ENCODE peak calls at places on chromosome 11, in nine cellular contexts. One of them, this sample, is unnamed.

GRCh38 chr11:86469491-86470388 is 95.1 kb downstream of the CCDC81 start:
- DNase-seq in CD4-positive, CD25-positive, alpha-beta regulatory T cell: no peak
- DNase-seq in GM23248: no peak
- DNase-seq in CD8-positive, alpha-beta T cell: no peak
- DNase-seq in PC-9: peak; percentile 88
- DNase-seq in colonic mucosa: no peak
- DNase-seq in body of pancreas: no peak
- DNase-seq in ovary: peak; percentile 39
- DNase-seq in esophagus muscularis mucosa: no peak
- DNase-seq in this sample: no peak

GRCh38 chr11:7573558-7574296 is 59.9 kb downstream of the PPFIBP2 start:
- DNase-seq in CD4-positive, CD25-positive, alpha-beta regulatory T cell: no peak
- DNase-seq in GM23248: no peak
- DNase-seq in CD8-positive, alpha-beta T cell: no peak
- DNase-seq in PC-9: peak; percentile 56
- DNase-seq in colonic mucosa: peak; percentile 86
- DNase-seq in body of pancreas: peak; percentile 9
- DNase-seq in ovary: no peak
- DNase-seq in esophagus muscularis mucosa: no peak
- DNase-seq in this sample: no peak

GRCh38 chr11:65435330-65435931 is 12.8 kb downstream of the NEAT1 start:
- DNase-seq in CD4-positive, CD25-positive, alpha-beta regulatory T cell: no peak
- DNase-seq in GM23248: peak; percentile 39
- DNase-seq in CD8-positive, alpha-beta T cell: no peak
- DNase-seq in PC-9: no peak
- DNase-seq in colonic mucosa: no peak
- DNase-seq in body of pancreas: no peak
- DNase-seq in ovary: peak; percentile 27
- DNase-seq in esophagus muscularis mucosa: no peak
- DNase-seq in this sample: no peak

GRCh38 chr11:114031599-114032320 is 27.8 kb upstream of the ZBTB16 start:
- DNase-seq in CD4-positive, CD25-positive, alpha-beta regulatory T cell: no peak
- DNase-seq in GM23248: no peak
- DNase-seq in CD8-positive, alpha-beta T cell: no peak
- DNase-seq in PC-9: no peak
- DNase-seq in colonic mucosa: no peak
- DNase-seq in body of pancreas: no peak
- DNase-seq in ovary: no peak
- DNase-seq in esophagus muscularis mucosa: no peak
- DNase-seq in this sample: no peak

GRCh38 chr11:74680035-74680671 is 51.1 kb downstream of the CHRDL2 start:
- DNase-seq in CD4-positive, CD25-positive, alpha-beta regulatory T cell: no peak
- DNase-seq in GM23248: no peak
- DNase-seq in CD8-positive, alpha-beta T cell: no peak
- DNase-seq in PC-9: no peak
- DNase-seq in colonic mucosa: no peak
- DNase-seq in body of pancreas: no peak
- DNase-seq in ovary: peak; percentile 8
- DNase-seq in esophagus muscularis mucosa: no peak
- DNase-seq in this sample: no peak

GRCh38 chr11:2747236-2748015 is 47.6 kb upstream of the KCNQ1OT1 start:
- DNase-seq in CD4-positive, CD25-positive, alpha-beta regulatory T cell: no peak
- DNase-seq in GM23248: no peak
- DNase-seq in CD8-positive, alpha-beta T cell: no peak
- DNase-seq in PC-9: no peak
- DNase-seq in colonic mucosa: no peak
- DNase-seq in body of pancreas: peak; percentile 3
- DNase-seq in ovary: no peak
- DNase-seq in esophagus muscularis mucosa: no peak
- DNase-seq in this sample: no peak

GRCh38 chr11:73510877-73511276 is 87.0 kb downstream of the FAM168A start:
- DNase-seq in CD4-positive, CD25-positive, alpha-beta regulatory T cell: no peak
- DNase-seq in GM23248: no peak
- DNase-seq in CD8-positive, alpha-beta T cell: no peak
- DNase-seq in PC-9: no peak
- DNase-seq in colonic mucosa: no peak
- DNase-seq in body of pancreas: no peak
- DNase-seq in ovary: no peak
- DNase-seq in esophagus muscularis mucosa: no peak
- DNase-seq in this sample: no peak

GRCh38 chr11:128620306-128621175 is 33.2 kb upstream of the ETS1 start:
- DNase-seq in CD4-positive, CD25-positive, alpha-beta regulatory T cell: no peak
- DNase-seq in GM23248: peak; percentile 35
- DNase-seq in CD8-positive, alpha-beta T cell: no peak
- DNase-seq in PC-9: no peak
- DNase-seq in colonic mucosa: no peak
- DNase-seq in body of pancreas: no peak
- DNase-seq in ovary: no peak
- DNase-seq in esophagus muscularis mucosa: no peak
- DNase-seq in this sample: no peak

GRCh38 chr11:14698771-14699170 is 55.2 kb downstream of the PDE3B start:
- DNase-seq in CD4-positive, CD25-positive, alpha-beta regulatory T cell: no peak
- DNase-seq in GM23248: no peak
- DNase-seq in CD8-positive, alpha-beta T cell: no peak
- DNase-seq in PC-9: no peak
- DNase-seq in colonic mucosa: no peak
- DNase-seq in body of pancreas: no peak
- DNase-seq in ovary: no peak
- DNase-seq in esophagus muscularis mucosa: no peak
- DNase-seq in this sample: no peak

GRCh38 chr11:43269229-43269928 is 42.4 kb upstream of the API5 start:
- DNase-seq in CD4-positive, CD25-positive, alpha-beta regulatory T cell: no peak
- DNase-seq in GM23248: no peak
- DNase-seq in CD8-positive, alpha-beta T cell: no peak
- DNase-seq in PC-9: no peak
- DNase-seq in colonic mucosa: no peak
- DNase-seq in body of pancreas: no peak
- DNase-seq in ovary: no peak
- DNase-seq in esophagus muscularis mucosa: no peak
- DNase-seq in this sample: no peak

GRCh38 chr11:47858169-47858543 is 10.0 kb upstream of the NUP160 start:
- DNase-seq in CD4-positive, CD25-positive, alpha-beta regulatory T cell: no peak
- DNase-seq in GM23248: peak; percentile 96
- DNase-seq in CD8-positive, alpha-beta T cell: no peak
- DNase-seq in PC-9: no peak
- DNase-seq in colonic mucosa: no peak
- DNase-seq in body of pancreas: no peak
- DNase-seq in ovary: no peak
- DNase-seq in esophagus muscularis mucosa: no peak
- DNase-seq in this sample: no peak

GRCh38 chr11:24575392-24575791 is 78.5 kb downstream of the LUZP2 start:
- DNase-seq in CD4-positive, CD25-positive, alpha-beta regulatory T cell: no peak
- DNase-seq in GM23248: peak; percentile 3
- DNase-seq in CD8-positive, alpha-beta T cell: no peak
- DNase-seq in PC-9: peak; percentile 36
- DNase-seq in colonic mucosa: no peak
- DNase-seq in body of pancreas: no peak
- DNase-seq in ovary: no peak
- DNase-seq in esophagus muscularis mucosa: no peak
- DNase-seq in this sample: no peak

GRCh38 chr11:109033627-109034340 is 368.9 kb downstream of the DDX10 start:
- DNase-seq in CD4-positive, CD25-positive, alpha-beta regulatory T cell: no peak
- DNase-seq in GM23248: peak; percentile 98
- DNase-seq in CD8-positive, alpha-beta T cell: no peak
- DNase-seq in PC-9: no peak
- DNase-seq in colonic mucosa: no peak
- DNase-seq in body of pancreas: no peak
- DNase-seq in ovary: no peak
- DNase-seq in esophagus muscularis mucosa: peak; percentile 17
- DNase-seq in this sample: no peak

GRCh38 chr11:18853086-18853720 is 61.6 kb upstream of the PTPN5 start:
- DNase-seq in CD4-positive, CD25-positive, alpha-beta regulatory T cell: no peak
- DNase-seq in GM23248: peak; percentile 36
- DNase-seq in CD8-positive, alpha-beta T cell: no peak
- DNase-seq in PC-9: peak; percentile 62
- DNase-seq in colonic mucosa: no peak
- DNase-seq in body of pancreas: peak; percentile 22
- DNase-seq in ovary: no peak
- DNase-seq in esophagus muscularis mucosa: no peak
- DNase-seq in this sample: no peak

GRCh38 chr11:6911946-6912345 is 8.9 kb upstream of the OR2D3 start:
- DNase-seq in CD4-positive, CD25-positive, alpha-beta regulatory T cell: no peak
- DNase-seq in GM23248: peak; percentile 44
- DNase-seq in CD8-positive, alpha-beta T cell: no peak
- DNase-seq in PC-9: peak; percentile 36
- DNase-seq in colonic mucosa: no peak
- DNase-seq in body of pancreas: peak; percentile 30
- DNase-seq in ovary: no peak
- DNase-seq in esophagus muscularis mucosa: no peak
- DNase-seq in this sample: no peak

GRCh38 chr11:32905028-32905667 is 12.5 kb downstream of the QSER1 start:
- DNase-seq in CD4-positive, CD25-positive, alpha-beta regulatory T cell: no peak
- DNase-seq in GM23248: peak; percentile 5
- DNase-seq in CD8-positive, alpha-beta T cell: no peak
- DNase-seq in PC-9: no peak
- DNase-seq in colonic mucosa: no peak
- DNase-seq in body of pancreas: no peak
- DNase-seq in ovary: no peak
- DNase-seq in esophagus muscularis mucosa: no peak
- DNase-seq in this sample: no peak

GRCh38 chr11:67238894-67239794 is 27.1 kb upstream of the GRK2 start:
- DNase-seq in CD4-positive, CD25-positive, alpha-beta regulatory T cell: no peak
- DNase-seq in GM23248: peak; percentile 42
- DNase-seq in CD8-positive, alpha-beta T cell: no peak
- DNase-seq in PC-9: no peak
- DNase-seq in colonic mucosa: no peak
- DNase-seq in body of pancreas: no peak
- DNase-seq in ovary: no peak
- DNase-seq in esophagus muscularis mucosa: no peak
- DNase-seq in this sample: no peak

GRCh38 chr11:110311783-110312578 is 15.6 kb upstream of the RDX start:
- DNase-seq in CD4-positive, CD25-positive, alpha-beta regulatory T cell: no peak
- DNase-seq in GM23248: peak; percentile 65
- DNase-seq in CD8-positive, alpha-beta T cell: no peak
- DNase-seq in PC-9: peak; percentile 83
- DNase-seq in colonic mucosa: no peak
- DNase-seq in body of pancreas: no peak
- DNase-seq in ovary: no peak
- DNase-seq in esophagus muscularis mucosa: no peak
- DNase-seq in this sample: no peak

GRCh38 chr11:103338621-103339484 is 229.6 kb downstream of the DYNC2H1 start:
- DNase-seq in CD4-positive, CD25-positive, alpha-beta regulatory T cell: no peak
- DNase-seq in GM23248: peak; percentile 68
- DNase-seq in CD8-positive, alpha-beta T cell: no peak
- DNase-seq in PC-9: no peak
- DNase-seq in colonic mucosa: no peak
- DNase-seq in body of pancreas: no peak
- DNase-seq in ovary: no peak
- DNase-seq in esophagus muscularis mucosa: no peak
- DNase-seq in this sample: no peak

GRCh38 chr11:113331436-113331835 is 17.1 kb downstream of the TTC12 start:
- DNase-seq in CD4-positive, CD25-positive, alpha-beta regulatory T cell: no peak
- DNase-seq in GM23248: no peak
- DNase-seq in CD8-positive, alpha-beta T cell: no peak
- DNase-seq in PC-9: no peak
- DNase-seq in colonic mucosa: no peak
- DNase-seq in body of pancreas: no peak
- DNase-seq in ovary: no peak
- DNase-seq in esophagus muscularis mucosa: peak; percentile 62
- DNase-seq in this sample: no peak

GRCh38 chr11:35330924-35331323 is 88.4 kb downstream of the SLC1A2 start:
- DNase-seq in CD4-positive, CD25-positive, alpha-beta regulatory T cell: peak; percentile 60
- DNase-seq in GM23248: no peak
- DNase-seq in CD8-positive, alpha-beta T cell: peak; percentile 24
- DNase-seq in PC-9: no peak
- DNase-seq in colonic mucosa: no peak
- DNase-seq in body of pancreas: no peak
- DNase-seq in ovary: no peak
- DNase-seq in esophagus muscularis mucosa: no peak
- DNase-seq in this sample: no peak
- H3K4me1 ChIP-seq in CD4-positive, CD25-positive, alpha-beta regulatory T cell: peaks cover 31% of the 10 kb centered on the region
- H3K4me1 ChIP-seq in GM23248: peaks cover 8% of the 10 kb centered on the region
- H3K4me1 ChIP-seq in CD8-positive, alpha-beta T cell: peaks cover 30% of the 10 kb centered on the region
- H3K4me1 ChIP-seq in PC-9: peaks cover 10% of the 10 kb centered on the region
- H3K4me1 ChIP-seq in colonic mucosa: no peaks in the 10 kb centered on the region
- H3K4me1 ChIP-seq in body of pancreas: peaks cover 46% of the 10 kb centered on the region
- H3K4me1 ChIP-seq in ovary: no peaks in the 10 kb centered on the region
- H3K4me1 ChIP-seq in esophagus muscularis mucosa: peaks cover 23% of the 10 kb centered on the region
- H3K4me1 ChIP-seq in this sample: peaks cover 9% of the 10 kb centered on the region

DNA sequence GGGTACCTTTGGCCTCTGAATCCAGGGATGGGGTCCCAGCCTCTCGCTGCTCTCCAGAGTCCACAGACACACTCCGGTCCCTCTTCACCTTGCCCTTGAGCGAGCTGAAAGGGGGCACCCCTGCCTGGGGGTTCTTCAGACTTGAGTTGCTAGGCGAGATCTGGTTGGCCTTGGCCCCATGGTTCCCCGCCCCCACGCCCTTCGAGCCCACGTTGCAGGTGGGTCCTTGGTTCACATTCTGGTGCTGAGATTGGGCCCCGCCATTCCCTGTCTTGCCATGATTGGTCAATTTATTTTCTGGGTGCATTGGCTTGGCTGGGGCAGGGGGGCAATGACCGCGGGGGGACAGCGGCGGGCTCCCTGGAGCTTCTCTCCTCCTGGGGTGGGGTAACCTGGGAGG is 17.5 kb downstream of the BCL9L start:
- DNase-seq in CD4-positive, CD25-positive, alpha-beta regulatory T cell: no peak
- DNase-seq in GM23248: no peak
- DNase-seq in CD8-positive, alpha-beta T cell: no peak
- DNase-seq in PC-9: no peak
- DNase-seq in colonic mucosa: no peak
- DNase-seq in body of pancreas: no peak
- DNase-seq in ovary: no peak
- DNase-seq in esophagus muscularis mucosa: no peak
- DNase-seq in this sample: no peak
- H3K4me1 ChIP-seq in CD4-positive, CD25-positive, alpha-beta regulatory T cell: peaks cover 59% of the 10 kb centered on the region
- H3K4me1 ChIP-seq in GM23248: peaks cover 43% of the 10 kb centered on the region
- H3K4me1 ChIP-seq in CD8-positive, alpha-beta T cell: peaks cover 68% of the 10 kb centered on the region
- H3K4me1 ChIP-seq in PC-9: peaks cover 58% of the 10 kb centered on the region
- H3K4me1 ChIP-seq in colonic mucosa: peaks cover 31% of the 10 kb centered on the region
- H3K4me1 ChIP-seq in body of pancreas: peaks cover 65% of the 10 kb centered on the region
- H3K4me1 ChIP-seq in ovary: peaks cover 24% of the 10 kb centered on the region
- H3K4me1 ChIP-seq in esophagus muscularis mucosa: peaks cover 71% of the 10 kb centered on the region
- H3K4me1 ChIP-seq in this sample: peaks cover 30% of the 10 kb centered on the region

GRCh38 chr11:11845551-11845950 is 3.8 kb downstream of the USP47 start:
- DNase-seq in CD4-positive, CD25-positive, alpha-beta regulatory T cell: no peak
- DNase-seq in GM23248: peak; percentile 61
- DNase-seq in CD8-positive, alpha-beta T cell: no peak
- DNase-seq in PC-9: no peak
- DNase-seq in colonic mucosa: no peak
- DNase-seq in body of pancreas: no peak
- DNase-seq in ovary: no peak
- DNase-seq in esophagus muscularis mucosa: no peak
- DNase-seq in this sample: no peak
- H3K4me1 ChIP-seq in CD4-positive, CD25-positive, alpha-beta regulatory T cell: peaks cover 67% of the 10 kb centered on the region
- H3K4me1 ChIP-seq in GM23248: peaks cover 59% of the 10 kb centered on the region
- H3K4me1 ChIP-seq in CD8-positive, alpha-beta T cell: peaks cover 72% of the 10 kb centered on the region
- H3K4me1 ChIP-seq in PC-9: peaks cover 46% of the 10 kb centered on the region
- H3K4me1 ChIP-seq in colonic mucosa: peaks cover 6% of the 10 kb centered on the region
- H3K4me1 ChIP-seq in body of pancreas: peaks cover 72% of the 10 kb centered on the region
- H3K4me1 ChIP-seq in ovary: peaks cover 11% of the 10 kb centered on the region
- H3K4me1 ChIP-seq in esophagus muscularis mucosa: peaks cover 78% of the 10 kb centered on the region
- H3K4me1 ChIP-seq in this sample: peaks cover 23% of the 10 kb centered on the region

DNA sequence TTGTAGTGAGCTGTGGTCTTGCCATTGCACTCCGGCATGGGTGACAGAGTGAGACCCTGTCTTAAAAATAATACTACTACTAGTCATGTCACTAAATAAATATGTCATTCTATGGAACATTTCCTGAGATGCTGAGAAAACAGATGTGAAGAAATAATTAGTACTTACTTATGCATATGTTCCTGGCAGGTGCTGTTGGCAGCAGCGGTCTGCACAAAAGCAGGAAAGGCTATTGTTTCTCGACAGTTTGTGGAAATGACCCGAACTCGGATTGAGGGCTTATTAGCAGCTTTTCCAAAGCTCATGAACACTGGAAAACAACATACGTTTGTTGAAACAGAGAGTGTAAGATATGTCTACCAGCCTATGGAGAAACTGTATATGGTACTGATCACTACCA is 8.8 kb downstream of the ARCN1 start:
- DNase-seq in CD4-positive, CD25-positive, alpha-beta regulatory T cell: no peak
- DNase-seq in GM23248: no peak
- DNase-seq in CD8-positive, alpha-beta T cell: no peak
- DNase-seq in PC-9: no peak
- DNase-seq in colonic mucosa: no peak
- DNase-seq in body of pancreas: no peak
- DNase-seq in ovary: no peak
- DNase-seq in esophagus muscularis mucosa: no peak
- DNase-seq in this sample: no peak
- H3K4me1 ChIP-seq in CD4-positive, CD25-positive, alpha-beta regulatory T cell: peaks cover 8% of the 10 kb centered on the region
- H3K4me1 ChIP-seq in GM23248: peaks cover 22% of the 10 kb centered on the region
- H3K4me1 ChIP-seq in CD8-positive, alpha-beta T cell: peaks cover 15% of the 10 kb centered on the region
- H3K4me1 ChIP-seq in PC-9: no peaks in the 10 kb centered on the region
- H3K4me1 ChIP-seq in colonic mucosa: no peaks in the 10 kb centered on the region
- H3K4me1 ChIP-seq in body of pancreas: peaks cover 29% of the 10 kb centered on the region
- H3K4me1 ChIP-seq in ovary: peaks cover 10% of the 10 kb centered on the region
- H3K4me1 ChIP-seq in esophagus muscularis mucosa: peaks cover 46% of the 10 kb centered on the region
- H3K4me1 ChIP-seq in this sample: no peaks in the 10 kb centered on the region